ENCODE peak calls at places on chromosomes 5 and 9, in seven cellular contexts. Q is LoVo, G is globus pallidus, S is NCI-H1105, B is spleen, L is gastrocnemius medialis, A is retinal pigment epithelial cell. Z is an unnamed sample.

GRCh38 chr9:8778356-8778755 is 978.8 kb upstream of the DMAC1 start:
- DNase-seq in Q (no peak), G (no peak), S (no peak), B (no peak), L (no peak), A (no peak), Z (no peak)

GRCh38 chr5:130652178-130652577 is 512.9 kb downstream of the HINT1 start:
- DNase-seq in Q (no peak), G (no peak), S (no peak), B (no peak), L (no peak), A (peak), Z (peak)

GRCh38 chr5:96492654-96493053 is 59.6 kb upstream of the PCSK1 start:
- DNase-seq in Q (no peak), G (no peak), S (no peak), B (no peak), L (no peak), A (no peak), Z (no peak)

GRCh38 chr9:124439086-124439485 is 11.2 kb upstream of the ADGRD2 start:
- DNase-seq in Q (no peak), G (no peak), S (no peak), B (peak), L (no peak), A (no peak), Z (no peak)

GRCh38 chr9:101229606-101230005 is 155.2 kb downstream of the BAAT start:
- DNase-seq in Q (no peak), G (no peak), S (peak), B (no peak), L (no peak), A (no peak), Z (no peak)

GRCh38 chr5:170571331-170571731 is 67.5 kb downstream of the KCNIP1 start:
- DNase-seq in Q (no peak), G (no peak), S (no peak), B (no peak), L (no peak), A (peak), Z (peak)

GRCh38 chr5:43034591-43034968 is 5.5 kb downstream of the ANXA2R start:
- DNase-seq in Q (no peak), G (no peak), S (no peak), B (no peak), L (no peak), A (no peak), Z (no peak)

GRCh38 chr5:72557576-72558336 is 50.5 kb upstream of the ZNF366 start:
- DNase-seq in Q (no peak), G (no peak), S (no peak), B (no peak), L (no peak), A (no peak), Z (no peak)

GRCh38 chr5:112594060-112594850 is 143.4 kb upstream of the APC start:
- DNase-seq in Q (no peak), G (peak), S (no peak), B (no peak), L (no peak), A (no peak), Z (peak)

GRCh38 chr9:91572044-91572443 is 148.4 kb upstream of the NFIL3 start:
- DNase-seq in Q (no peak), G (no peak), S (no peak), B (no peak), L (no peak), A (peak), Z (peak)

GRCh38 chr9:102354041-102354440 is 615.6 kb upstream of the GRIN3A start:
- DNase-seq in Q (no peak), G (no peak), S (no peak), B (no peak), L (no peak), A (no peak), Z (no peak)

GRCh38 chr5:72649449-72649848 is 142.2 kb upstream of the ZNF366 start:
- DNase-seq in Q (no peak), G (no peak), S (no peak), B (no peak), L (no peak), A (no peak), Z (no peak)

GRCh38 chr5:68685861-68686260 is 408.0 kb upstream of the SLC30A5 start:
- DNase-seq in Q (no peak), G (no peak), S (no peak), B (no peak), L (no peak), A (no peak), Z (no peak)

GRCh38 chr5:33105521-33105941 is 335.2 kb upstream of the TARS1 start:
- DNase-seq in Q (no peak), G (no peak), S (no peak), B (no peak), L (peak), A (no peak), Z (no peak)

GRCh38 chr9:104091708-104092107 is 2.4 kb upstream of the SMC2 start:
- DNase-seq in Q (no peak), G (peak), S (peak), B (no peak), L (peak), A (no peak), Z (no peak)

GRCh38 chr5:169433221-169433651 is 132.3 kb upstream of the SLIT3 start:
- DNase-seq in Q (no peak), G (no peak), S (no peak), B (no peak), L (no peak), A (peak), Z (peak)

GRCh38 chr9:92728831-92729734 is 35.5 kb downstream of the BICD2 start:
- DNase-seq in Q (no peak), G (peak), S (no peak), B (peak), L (no peak), A (no peak), Z (no peak)

GRCh38 chr9:4663956-4664355 is 1.9 kb downstream of the PLPP6 start:
- DNase-seq in Q (no peak), G (no peak), S (no peak), B (no peak), L (no peak), A (no peak), Z (no peak)

GRCh38 chr5:139795074-139796001 is at the start of gene PSD2:
- DNase-seq in Q (peak), G (peak), S (peak), B (peak), L (no peak), A (no peak), Z (peak)

GRCh38 chr9:134830126-134830525 is 50.5 kb upstream of the FCN2 start:
- DNase-seq in Q (no peak), G (no peak), S (no peak), B (no peak), L (no peak), A (no peak), Z (no peak)

GRCh38 chr9:27701664-27702063 is 128.4 kb upstream of the C9orf72 start:
- DNase-seq in Q (no peak), G (no peak), S (no peak), B (no peak), L (peak), A (peak), Z (no peak)

GRCh38 chr5:100406640-100407039 is 128.5 kb upstream of the FAM174A start:
- DNase-seq in Q (no peak), G (peak), S (peak), B (no peak), L (no peak), A (no peak), Z (peak)

GRCh38 chr5:58648846-58649245 is 66.0 kb downstream of the RAB3C start:
- DNase-seq in Q (no peak), G (no peak), S (no peak), B (no peak), L (no peak), A (no peak), Z (no peak)

GRCh38 chr5:108345541-108346171 is 36.2 kb downstream of the FBXL17 start:
- DNase-seq in Q (peak), G (peak), S (no peak), B (no peak), L (no peak), A (no peak), Z (peak)

GRCh38 chr5:172525633-172526360 is 71.5 kb upstream of the SH3PXD2B start:
- DNase-seq in Q (no peak), G (no peak), S (no peak), B (peak), L (no peak), A (no peak), Z (no peak)

GRCh38 chr5:124538196-124538595 is 208.2 kb downstream of the ZNF608 start:
- DNase-seq in Q (no peak), G (no peak), S (no peak), B (no peak), L (no peak), A (no peak), Z (no peak)

GRCh38 chr5:56070795-56071539 is 76.2 kb upstream of the IL6ST start:
- DNase-seq in Q (no peak), G (no peak), S (no peak), B (no peak), L (no peak), A (no peak), Z (no peak)

GRCh38 chr9:126348911-126349550 is 22.4 kb downstream of the MVB12B start:
- DNase-seq in Q (peak), G (no peak), S (no peak), B (no peak), L (no peak), A (no peak), Z (no peak)

GRCh38 chr9:109794361-109795012 is 14.5 kb downstream of the PALM2AKAP2 start:
- DNase-seq in Q (no peak), G (no peak), S (no peak), B (no peak), L (peak), A (no peak), Z (no peak)